ENCODE peak calls at places on chromosomes 11 and 22, in nine cellular contexts. One of them, this sample, is unnamed.

GRCh38 chr11:124738713-124739478 is 846 bp upstream of the NRGN start:
- DNase-seq in heart right ventricle: no peak
- DNase-seq in heart left ventricle: no peak
- DNase-seq in aorta: no peak
- DNase-seq in IMR-90: no peak
- DNase-seq in right cardiac atrium: no peak
- DNase-seq in suprapubic skin: no peak
- DNase-seq in neural progenitor cell: no peak
- DNase-seq in neuronal stem cell: no peak
- DNase-seq in this sample: no peak

GRCh38 chr11:100923555-100923954 is 206.1 kb downstream of the PGR start:
- DNase-seq in right cardiac atrium: no peak
- DNase-seq in suprapubic skin: no peak
- DNase-seq in aorta: no peak
- DNase-seq in neuronal stem cell: no peak
- DNase-seq in neural progenitor cell: no peak
- DNase-seq in IMR-90: peak
- DNase-seq in heart right ventricle: no peak
- DNase-seq in heart left ventricle: no peak
- DNase-seq in this sample: no peak

GRCh38 chr22:30290318-30290678 is 993 bp upstream of the CASTOR1 start:
- DNase-seq in heart right ventricle: peak
- DNase-seq in suprapubic skin: no peak
- DNase-seq in IMR-90: peak
- DNase-seq in right cardiac atrium: no peak
- DNase-seq in aorta: no peak
- DNase-seq in heart left ventricle: no peak
- DNase-seq in neural progenitor cell: no peak
- DNase-seq in neuronal stem cell: peak
- DNase-seq in this sample: no peak

GRCh38 chr22:42719133-42719532 is 1.5 kb downstream of the A4GALT start:
- DNase-seq in heart left ventricle: no peak
- DNase-seq in heart right ventricle: no peak
- DNase-seq in right cardiac atrium: no peak
- DNase-seq in suprapubic skin: no peak
- DNase-seq in IMR-90: no peak
- DNase-seq in neuronal stem cell: no peak
- DNase-seq in aorta: no peak
- DNase-seq in neural progenitor cell: no peak
- DNase-seq in this sample: no peak

GRCh38 chr22:46992121-46992731 is 229.8 kb downstream of the TBC1D22A start:
- DNase-seq in IMR-90: no peak
- DNase-seq in right cardiac atrium: no peak
- DNase-seq in heart left ventricle: no peak
- DNase-seq in heart right ventricle: no peak
- DNase-seq in suprapubic skin: no peak
- DNase-seq in neural progenitor cell: no peak
- DNase-seq in neuronal stem cell: no peak
- DNase-seq in aorta: no peak
- DNase-seq in this sample: no peak

GRCh38 chr11:82842019-82842418 is 58.2 kb downstream of the PRCP start:
- DNase-seq in IMR-90: no peak
- DNase-seq in heart left ventricle: no peak
- DNase-seq in aorta: no peak
- DNase-seq in heart right ventricle: peak
- DNase-seq in suprapubic skin: no peak
- DNase-seq in right cardiac atrium: no peak
- DNase-seq in neural progenitor cell: peak
- DNase-seq in neuronal stem cell: no peak
- DNase-seq in this sample: no peak

GRCh38 chr11:120785576-120785975 is 238.3 kb upstream of the TBCEL start:
- DNase-seq in neural progenitor cell: no peak
- DNase-seq in heart right ventricle: no peak
- DNase-seq in aorta: no peak
- DNase-seq in right cardiac atrium: no peak
- DNase-seq in suprapubic skin: no peak
- DNase-seq in IMR-90: no peak
- DNase-seq in neuronal stem cell: no peak
- DNase-seq in heart left ventricle: no peak
- DNase-seq in this sample: peak

GRCh38 chr11:1226226-1226961 is 3.5 kb downstream of the MUC5B start:
- DNase-seq in heart left ventricle: peak
- DNase-seq in neuronal stem cell: no peak
- DNase-seq in heart right ventricle: no peak
- DNase-seq in aorta: peak
- DNase-seq in IMR-90: no peak
- DNase-seq in suprapubic skin: peak
- DNase-seq in right cardiac atrium: peak
- DNase-seq in neural progenitor cell: peak
- DNase-seq in this sample: no peak

GRCh38 chr22:32904044-32904443 is 102.5 kb downstream of the TIMP3 start:
- DNase-seq in suprapubic skin: no peak
- DNase-seq in IMR-90: peak
- DNase-seq in neuronal stem cell: peak
- DNase-seq in neural progenitor cell: peak
- DNase-seq in heart right ventricle: peak
- DNase-seq in aorta: no peak
- DNase-seq in right cardiac atrium: no peak
- DNase-seq in heart left ventricle: no peak
- DNase-seq in this sample: no peak

GRCh38 chr11:3906166-3906565 is 50.7 kb downstream of the STIM1 start:
- DNase-seq in neuronal stem cell: no peak
- DNase-seq in heart right ventricle: no peak
- DNase-seq in neural progenitor cell: no peak
- DNase-seq in right cardiac atrium: no peak
- DNase-seq in suprapubic skin: no peak
- DNase-seq in heart left ventricle: no peak
- DNase-seq in IMR-90: no peak
- DNase-seq in aorta: no peak
- DNase-seq in this sample: no peak

DNA sequence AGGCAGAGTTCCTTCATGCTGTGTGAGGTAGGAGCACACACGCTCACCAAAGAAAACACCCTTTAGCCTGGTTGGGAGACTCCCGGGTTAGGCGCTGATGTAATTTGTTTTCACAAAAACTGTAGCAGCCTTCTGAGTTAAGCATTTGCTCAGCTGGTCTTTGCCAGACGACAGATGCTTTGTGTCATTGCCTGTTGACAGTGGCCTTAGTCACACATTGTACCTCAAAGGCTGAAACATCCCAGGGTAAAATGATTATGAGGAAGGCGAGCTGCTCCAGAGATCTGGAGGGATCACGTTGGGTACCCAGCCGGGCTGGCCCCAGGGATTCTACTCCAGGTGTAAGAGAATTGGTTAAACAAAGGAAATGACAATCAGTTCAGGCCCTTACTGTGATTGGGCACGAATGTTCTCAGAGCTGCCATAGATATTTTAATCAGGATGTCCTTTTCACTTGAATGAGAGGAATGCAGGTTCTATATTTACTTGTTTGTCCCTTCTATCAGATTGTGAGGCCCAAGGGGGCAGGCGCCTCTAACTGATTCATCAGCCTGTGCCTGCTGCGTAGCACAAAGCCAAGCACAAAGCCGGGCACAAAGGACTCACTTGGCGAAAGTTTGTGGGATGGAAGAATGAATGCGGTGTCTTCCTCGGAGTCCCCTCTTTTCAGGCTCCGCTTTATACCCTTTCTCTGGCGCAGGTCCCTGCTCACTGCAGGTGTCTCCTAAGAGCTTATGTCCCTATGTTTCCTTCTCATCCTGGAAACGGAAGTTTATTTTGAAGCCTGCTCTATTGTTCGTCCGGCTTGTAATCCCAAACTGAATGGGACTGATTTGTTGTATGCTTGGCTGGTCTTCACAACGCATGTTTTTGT is 47.1 kb downstream of the ADM start:
- DNase-seq in aorta: peak
- DNase-seq in right cardiac atrium: peak
- DNase-seq in neuronal stem cell: peak
- DNase-seq in suprapubic skin: peak
- DNase-seq in heart left ventricle: peak
- DNase-seq in heart right ventricle: peak
- DNase-seq in neural progenitor cell: peak
- DNase-seq in IMR-90: peak
- DNase-seq in this sample: no peak
- H3K27ac ChIP-seq in aorta: peak
- H3K27ac ChIP-seq in right cardiac atrium: peak
- H3K27ac ChIP-seq in neuronal stem cell: peak
- H3K27ac ChIP-seq in suprapubic skin: peak
- H3K27ac ChIP-seq in heart left ventricle: peak
- H3K27ac ChIP-seq in heart right ventricle: peak
- H3K27ac ChIP-seq in neural progenitor cell: peak
- H3K27ac ChIP-seq in IMR-90: peak
- H3K27ac ChIP-seq in this sample: peak

DNA sequence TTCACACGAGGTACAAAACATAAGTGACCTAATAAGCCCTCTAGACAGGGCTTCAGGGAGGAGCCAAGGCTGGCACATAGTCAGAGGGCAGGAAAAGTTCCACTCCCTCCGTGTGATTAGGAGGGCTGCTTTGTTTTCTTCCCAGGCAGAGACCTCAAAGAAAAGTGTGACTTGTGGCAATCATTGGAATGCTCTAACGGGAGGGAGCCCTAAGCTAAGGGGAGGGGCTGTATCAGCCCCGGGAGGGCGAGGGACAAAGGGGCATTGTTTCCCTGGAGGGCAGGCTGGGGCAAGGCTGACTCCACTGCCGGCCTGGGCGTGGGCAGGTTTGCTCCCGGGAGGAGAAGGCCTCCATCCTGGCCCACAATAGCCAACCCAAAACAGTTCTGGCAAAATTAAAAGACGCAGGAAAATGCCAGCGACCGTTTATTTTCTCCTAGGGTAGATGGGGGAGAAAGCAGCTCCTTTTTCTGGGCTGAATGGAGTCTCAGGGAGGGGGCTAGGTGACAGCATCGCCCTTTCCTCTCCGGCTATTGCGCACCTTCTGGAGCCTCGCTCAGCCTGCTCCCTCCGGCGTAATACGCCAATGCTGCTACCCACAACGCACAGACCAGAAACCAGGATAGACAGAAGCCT is 60.1 kb downstream of the ENDOD1 start:
- DNase-seq in heart right ventricle: peak
- DNase-seq in neural progenitor cell: peak
- DNase-seq in suprapubic skin: peak
- DNase-seq in neuronal stem cell: peak
- DNase-seq in aorta: no peak
- DNase-seq in right cardiac atrium: peak
- DNase-seq in IMR-90: no peak
- DNase-seq in heart left ventricle: no peak
- DNase-seq in this sample: no peak
- H3K27ac ChIP-seq in heart right ventricle: peak
- H3K27ac ChIP-seq in neural progenitor cell: no peak
- H3K27ac ChIP-seq in suprapubic skin: peak
- H3K27ac ChIP-seq in neuronal stem cell: peak
- H3K27ac ChIP-seq in aorta: peak
- H3K27ac ChIP-seq in right cardiac atrium: peak
- H3K27ac ChIP-seq in IMR-90: no peak
- H3K27ac ChIP-seq in heart left ventricle: peak
- H3K27ac ChIP-seq in this sample: peak

DNA sequence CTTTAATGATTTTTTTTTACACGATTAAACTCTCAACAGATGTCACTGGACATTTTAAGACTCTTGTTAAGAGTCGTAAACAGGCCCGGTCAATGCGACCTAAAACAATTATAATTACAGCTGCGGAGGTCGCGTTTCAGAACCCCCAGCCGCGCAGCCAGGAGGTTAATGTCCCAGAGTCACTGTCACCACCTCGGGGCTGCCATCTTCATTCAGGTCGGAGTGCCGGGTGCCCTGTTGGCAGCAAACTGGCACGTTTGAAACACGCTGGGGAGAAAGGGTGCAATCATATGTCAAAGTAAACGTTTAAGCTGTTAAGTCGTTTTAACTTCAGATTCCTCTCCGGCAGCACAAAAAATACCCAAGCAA is 711 bp upstream of the PHF21B start:
- DNase-seq in neural progenitor cell: no peak
- DNase-seq in heart right ventricle: no peak
- DNase-seq in right cardiac atrium: no peak
- DNase-seq in aorta: no peak
- DNase-seq in neuronal stem cell: no peak
- DNase-seq in suprapubic skin: no peak
- DNase-seq in IMR-90: no peak
- DNase-seq in heart left ventricle: no peak
- DNase-seq in this sample: no peak
- H3K27ac ChIP-seq in neural progenitor cell: peak
- H3K27ac ChIP-seq in heart right ventricle: no peak
- H3K27ac ChIP-seq in right cardiac atrium: peak
- H3K27ac ChIP-seq in aorta: no peak
- H3K27ac ChIP-seq in neuronal stem cell: peak
- H3K27ac ChIP-seq in suprapubic skin: no peak
- H3K27ac ChIP-seq in IMR-90: no peak
- H3K27ac ChIP-seq in heart left ventricle: no peak
- H3K27ac ChIP-seq in this sample: no peak

GRCh38 chr11:8294251-8294935 is 30.7 kb upstream of the LMO1 start:
- DNase-seq in heart left ventricle: no peak
- DNase-seq in aorta: peak
- DNase-seq in suprapubic skin: no peak
- DNase-seq in neural progenitor cell: peak
- DNase-seq in right cardiac atrium: no peak
- DNase-seq in neuronal stem cell: no peak
- DNase-seq in heart right ventricle: no peak
- DNase-seq in IMR-90: no peak
- DNase-seq in this sample: peak

GRCh38 chr11:8298801-8299786 is 35.4 kb upstream of the LMO1 start:
- DNase-seq in neural progenitor cell: no peak
- DNase-seq in suprapubic skin: no peak
- DNase-seq in IMR-90: no peak
- DNase-seq in right cardiac atrium: no peak
- DNase-seq in heart right ventricle: no peak
- DNase-seq in aorta: peak
- DNase-seq in neuronal stem cell: no peak
- DNase-seq in heart left ventricle: no peak
- DNase-seq in this sample: peak

GRCh38 chr11:8296872-8297271 is 33.2 kb upstream of the LMO1 start:
- DNase-seq in IMR-90: no peak
- DNase-seq in heart right ventricle: peak
- DNase-seq in neural progenitor cell: peak
- DNase-seq in suprapubic skin: no peak
- DNase-seq in aorta: peak
- DNase-seq in heart left ventricle: no peak
- DNase-seq in right cardiac atrium: no peak
- DNase-seq in neuronal stem cell: no peak
- DNase-seq in this sample: peak

GRCh38 chr11:8297781-8298440 is 34.2 kb upstream of the LMO1 start:
- DNase-seq in right cardiac atrium: no peak
- DNase-seq in heart left ventricle: no peak
- DNase-seq in suprapubic skin: no peak
- DNase-seq in heart right ventricle: no peak
- DNase-seq in neural progenitor cell: no peak
- DNase-seq in aorta: peak
- DNase-seq in neuronal stem cell: no peak
- DNase-seq in IMR-90: no peak
- DNase-seq in this sample: peak

DNA sequence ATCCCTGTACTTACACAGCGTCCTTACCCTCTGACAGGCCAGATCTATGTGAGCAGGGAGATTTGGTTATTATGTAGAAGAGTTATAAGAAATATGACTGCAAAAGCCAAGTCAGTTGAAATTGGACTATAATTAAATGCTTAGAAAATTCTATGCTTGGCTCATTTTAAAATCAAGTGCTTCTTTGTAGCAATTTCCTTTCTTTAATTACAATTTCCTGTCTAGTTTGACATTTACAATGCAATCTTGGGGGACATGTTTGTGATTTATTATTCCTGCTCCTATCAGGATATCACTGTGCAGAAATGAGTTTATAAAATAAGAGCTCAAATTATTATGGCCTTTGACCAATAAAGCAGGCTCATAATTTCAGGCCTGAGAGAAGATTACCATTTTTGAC is 32.5 kb upstream of the LMO1 start:
- DNase-seq in right cardiac atrium: no peak
- DNase-seq in heart left ventricle: no peak
- DNase-seq in heart right ventricle: no peak
- DNase-seq in IMR-90: no peak
- DNase-seq in suprapubic skin: no peak
- DNase-seq in neural progenitor cell: no peak
- DNase-seq in neuronal stem cell: no peak
- DNase-seq in aorta: no peak
- DNase-seq in this sample: no peak
- H3K27ac ChIP-seq in right cardiac atrium: no peak
- H3K27ac ChIP-seq in heart left ventricle: no peak
- H3K27ac ChIP-seq in heart right ventricle: no peak
- H3K27ac ChIP-seq in IMR-90: no peak
- H3K27ac ChIP-seq in suprapubic skin: no peak
- H3K27ac ChIP-seq in neural progenitor cell: no peak
- H3K27ac ChIP-seq in neuronal stem cell: no peak
- H3K27ac ChIP-seq in aorta: no peak
- H3K27ac ChIP-seq in this sample: no peak

This sample was measured in coronary artery.